ENCODE peak calls at places on chromosomes 2 and 18, in ten cellular contexts. B is MM.1S, Y is GM23338, Z is heart right ventricle, T is B cell, A is neural crest cell, J is AG10803, X is progenitor cell of endocrine pancreas, W is GM12865, O is thyroid gland. R is an unnamed sample.

GRCh38 chr2:86788881-86789686 is 1.6 kb downstream of the CD8A start:
- DNase-seq in Y (peak), X (no peak), T (no peak), B (no peak), A (no peak), Z (peak), W (no peak), O (no peak), J (no peak), R (no peak)

GRCh38 chr2:19127616-19128015 is 230.8 kb downstream of the OSR1 start:
- DNase-seq in T (no peak), Y (no peak), Z (no peak), B (no peak), J (no peak), O (peak), A (no peak), W (no peak), X (no peak), R (no peak)

GRCh38 chr2:209661286-209661685 is 110.3 kb upstream of the UNC80 start:
- DNase-seq in X (no peak), W (no peak), Y (peak), A (peak), T (no peak), O (no peak), B (no peak), J (no peak), Z (no peak), R (no peak)

GRCh38 chr2:219724628-219725027 is 97.2 kb downstream of the SLC4A3 start:
- DNase-seq in B (no peak), A (no peak), T (no peak), X (no peak), Z (no peak), J (peak), O (no peak), Y (no peak), W (no peak), R (no peak)

GRCh38 chr18:69401475-69402218 is 959 bp downstream of the DOK6 start:
- DNase-seq in B (no peak), Z (peak), X (no peak), O (peak), A (no peak), J (peak), Y (peak), T (no peak), W (no peak), R (peak)

GRCh38 chr2:190571666-190572065 is 37.1 kb upstream of the NEMP2 start:
- DNase-seq in Z (no peak), A (peak), X (no peak), T (no peak), J (no peak), W (no peak), O (no peak), Y (no peak), B (no peak), R (no peak)

GRCh38 chr2:217900010-217900779 is 102.6 kb downstream of the TNS1 start:
- DNase-seq in W (no peak), A (no peak), Z (no peak), X (no peak), B (no peak), J (no peak), T (no peak), O (no peak), Y (peak), R (no peak)

GRCh38 chr2:218727502-218728165 is 17.0 kb downstream of the TTLL4 start:
- DNase-seq in B (peak), Z (no peak), J (peak), W (peak), A (no peak), T (no peak), Y (peak), X (no peak), O (no peak), R (no peak)

GRCh38 chr2:127007652-127008051 is 99.3 kb downstream of the BIN1 start:
- DNase-seq in O (no peak), Y (no peak), A (no peak), X (no peak), B (no peak), W (no peak), T (no peak), J (peak), Z (no peak), R (no peak)

GRCh38 chr2:5691659-5692529 is at the start of gene SOX11:
- DNase-seq in W (no peak), T (peak), O (no peak), Z (peak), Y (peak), A (peak), X (peak), J (peak), B (no peak), R (peak)

GRCh38 chr2:87403893-87404175 is 344.1 kb upstream of the PLGLB2 start:
- DNase-seq in A (no peak), Z (no peak), O (no peak), J (no peak), B (no peak), X (no peak), W (no peak), T (no peak), Y (no peak), R (no peak)

GRCh38 chr2:27442282-27442980 is at the start of gene KRTCAP3:
- DNase-seq in Z (peak), Y (peak), B (no peak), T (peak), W (peak), X (peak), O (peak), J (no peak), A (no peak), R (peak)

GRCh38 chr2:150232321-150232720 is 255.1 kb downstream of the RND3 start:
- DNase-seq in J (no peak), A (no peak), O (no peak), Y (no peak), W (no peak), T (no peak), Z (no peak), X (no peak), B (no peak), R (no peak)

GRCh38 chr2:231201475-231201814 is 3.0 kb downstream of the ARMC9 start:
- DNase-seq in Z (no peak), O (no peak), T (no peak), A (no peak), Y (no peak), J (no peak), W (no peak), X (no peak), B (no peak), R (no peak)

GRCh38 chr18:25737710-25738251 is 352.6 kb downstream of the SS18 start:
- DNase-seq in Z (no peak), J (peak), O (no peak), T (no peak), X (no peak), A (no peak), Y (no peak), B (no peak), W (no peak), R (no peak)

DNA sequence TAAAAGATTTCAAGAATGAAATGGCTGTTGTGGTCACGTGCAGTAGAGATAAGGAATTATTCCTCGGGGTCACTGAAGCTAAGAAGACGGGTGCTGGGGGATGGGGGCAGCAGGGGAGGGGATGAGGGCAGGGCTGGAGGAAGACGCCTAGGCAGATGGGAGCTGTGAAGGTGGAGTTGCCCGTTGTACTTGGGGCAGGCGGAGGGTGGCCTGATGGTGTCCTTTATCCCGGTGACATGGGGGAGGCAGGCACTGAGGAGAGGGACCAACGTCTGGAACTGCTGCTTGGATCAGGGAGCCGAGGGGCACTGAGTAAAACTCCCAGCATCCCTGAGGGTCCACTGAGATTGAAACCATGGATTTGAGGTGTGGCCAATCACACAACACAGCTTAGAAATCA is 64.9 kb downstream of the ZCCHC2 start:
- DNase-seq in O (no peak), W (no peak), T (no peak), X (no peak), Y (no peak), Z (no peak), A (no peak), B (no peak), J (no peak), R (no peak)
- TF ChIP-seq CTCF in O (no peak), W (no peak), T (no peak), X (no peak), Y (no peak), Z (no peak), A (no peak), B (no peak), J (no peak), R (no peak)

DNA sequence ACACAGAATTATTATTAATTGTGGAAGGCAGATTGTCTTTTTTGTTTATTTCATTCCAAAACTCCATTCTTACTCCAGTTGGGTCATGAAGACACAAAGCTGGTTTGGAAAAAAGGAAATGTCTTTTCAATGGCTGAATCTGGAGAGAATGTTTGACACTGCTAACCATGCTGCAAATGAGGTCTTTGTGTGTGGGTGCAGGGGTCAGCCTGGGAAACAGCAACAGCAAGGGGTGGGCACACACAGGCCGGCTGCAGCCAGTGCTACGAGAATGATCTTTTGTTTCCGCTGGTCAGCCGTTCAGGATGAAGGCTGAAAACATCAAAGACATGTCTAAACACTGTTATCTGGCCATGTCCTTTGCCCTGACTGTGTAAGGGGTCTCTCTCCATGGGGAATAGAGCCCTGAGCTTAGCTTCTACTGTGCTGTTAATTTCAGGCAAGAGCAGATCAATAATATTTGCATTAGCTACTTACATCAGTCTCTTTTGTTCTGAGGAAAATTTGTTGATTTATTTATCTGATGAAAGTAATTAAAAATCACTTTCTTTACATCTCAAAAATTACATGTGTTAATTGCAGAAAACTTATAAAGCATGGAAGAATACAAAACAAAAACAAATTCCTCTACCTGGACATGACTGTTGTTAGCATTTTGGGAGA is 33.3 kb upstream of the E2F6 start:
- DNase-seq in J (no peak), Y (no peak), O (no peak), T (no peak), B (peak), W (peak), X (peak), Z (no peak), A (peak), R (no peak)
- TF ChIP-seq CTCF in J (no peak), Y (no peak), O (no peak), T (no peak), B (no peak), W (no peak), X (no peak), Z (no peak), A (no peak), R (no peak)

GRCh38 chr2:241132549-241133435 is 16.5 kb downstream of the PASK start:
- DNase-seq in A (no peak), O (no peak), Y (no peak), W (no peak), X (no peak), B (no peak), Z (no peak), T (no peak), J (no peak), R (peak)
- TF ChIP-seq CTCF in A (no peak), O (no peak), Y (no peak), W (no peak), X (no peak), B (no peak), Z (no peak), T (no peak), J (no peak), R (no peak)

GRCh38 chr2:109613922-109614714 is at the start of the genes SEPTIN10 and SOWAHC:
- DNase-seq in B (peak), J (peak), O (peak), W (peak), T (peak), X (peak), Y (peak), Z (peak), A (peak), R (peak)

GRCh38 chr2:109612991-109613921 is 510 bp downstream of the SEPTIN10 start:
- DNase-seq in Y (peak), O (peak), T (no peak), A (no peak), B (peak), J (peak), Z (peak), X (no peak), W (peak), R (no peak)

GRCh38 chr2:109614715-109615636 is 812 bp downstream of the SOWAHC start:
- DNase-seq in Z (peak), X (peak), O (peak), J (no peak), Y (peak), A (peak), B (no peak), W (no peak), T (peak), R (no peak)

GRCh38 chr2:109609352-109610024 is 4.3 kb downstream of the SEPTIN10 start:
- DNase-seq in X (no peak), T (no peak), Z (no peak), W (peak), J (peak), A (no peak), O (no peak), Y (peak), B (peak), R (no peak)

GRCh38 chr2:109611467-109612095 is 2.2 kb downstream of the SEPTIN10 start:
- DNase-seq in T (no peak), B (peak), A (no peak), Z (no peak), W (peak), O (no peak), X (no peak), Y (no peak), J (peak), R (no peak)
- TF ChIP-seq CTCF in T (no peak), B (peak), A (no peak), Z (no peak), W (peak), O (no peak), X (no peak), Y (peak), J (no peak), R (no peak)

GRCh38 chr2:130740671-130741070 is 11.8 kb downstream of the GPR148 start:
- DNase-seq in T (no peak), X (no peak), Z (no peak), B (no peak), A (no peak), O (no peak), Y (peak), W (no peak), J (no peak), R (no peak)
- TF ChIP-seq CTCF in T (no peak), X (no peak), Z (no peak), B (no peak), A (no peak), O (no peak), Y (no peak), W (no peak), J (no peak), R (no peak)

GRCh38 chr18:23054553-23054952 is 80.7 kb upstream of the CABLES1 start:
- DNase-seq in T (no peak), Z (no peak), B (no peak), Y (no peak), O (no peak), W (no peak), A (no peak), J (no peak), X (no peak), R (no peak)

GRCh38 chr18:23057096-23057495 is 78.2 kb upstream of the CABLES1 start:
- DNase-seq in W (no peak), T (no peak), B (no peak), A (no peak), O (no peak), Z (no peak), Y (no peak), X (no peak), J (no peak), R (no peak)

GRCh38 chr18:23056315-23056714 is 79.0 kb upstream of the CABLES1 start:
- DNase-seq in Y (no peak), B (no peak), X (no peak), W (no peak), A (no peak), T (no peak), J (no peak), O (no peak), Z (no peak), R (no peak)

GRCh38 chr18:23049698-23050373 is 85.4 kb upstream of the CABLES1 start:
- DNase-seq in O (no peak), T (no peak), A (no peak), W (no peak), X (no peak), Z (no peak), B (no peak), J (no peak), Y (no peak), R (no peak)

DNA sequence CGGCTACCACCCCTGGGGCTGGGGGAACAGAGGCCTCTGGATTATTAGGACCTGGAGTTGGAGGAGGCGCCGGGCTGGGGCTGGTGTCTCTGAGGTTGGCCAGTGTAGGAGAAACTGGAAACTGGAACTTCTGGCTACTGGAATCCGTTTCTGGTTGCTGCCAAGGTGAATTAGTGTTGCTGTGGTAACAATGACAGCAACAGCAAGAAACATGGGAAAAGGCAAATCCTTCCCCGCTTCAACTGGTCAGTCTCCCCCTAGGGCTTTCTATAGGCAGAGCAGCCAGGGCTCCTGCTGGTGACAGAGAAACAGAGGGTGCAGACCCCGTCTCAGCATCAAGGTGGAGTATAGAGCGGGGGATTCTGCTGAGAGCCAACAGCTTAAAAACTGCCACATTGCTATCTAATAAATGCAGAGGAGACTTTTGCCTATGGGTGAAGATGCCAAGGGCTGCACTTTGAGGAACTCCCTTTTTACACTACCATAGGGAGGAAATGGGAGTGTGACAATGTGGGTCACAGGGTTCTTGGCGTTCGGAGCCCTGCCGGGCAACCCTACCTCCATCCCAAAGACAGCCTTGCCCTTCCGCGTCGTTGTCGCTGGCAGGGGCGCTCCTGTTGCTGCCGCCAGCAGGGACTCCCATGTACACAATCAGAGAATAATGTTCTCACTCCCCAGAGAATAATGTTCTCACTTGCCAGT is 81.4 kb upstream of the CABLES1 start:
- DNase-seq in T (no peak), X (peak), O (no peak), J (peak), B (no peak), A (peak), Z (no peak), W (no peak), Y (peak), R (no peak)
- TF ChIP-seq CTCF in T (no peak), X (peak), O (no peak), J (peak), B (no peak), A (peak), Z (no peak), W (no peak), Y (peak), R (no peak)

GRCh38 chr18:48336332-48336731 is 72.9 kb downstream of the ZBTB7C start:
- DNase-seq in Y (no peak), B (no peak), X (no peak), J (no peak), Z (no peak), T (no peak), W (no peak), O (peak), A (no peak), R (no peak)
- TF ChIP-seq CTCF in Y (no peak), B (no peak), X (peak), J (no peak), Z (no peak), T (no peak), W (no peak), O (no peak), A (no peak), R (no peak)

GRCh38 chr2:119489232-119489952 is 34.9 kb downstream of the SCTR start:
- DNase-seq in T (no peak), O (no peak), Z (no peak), X (no peak), A (no peak), W (no peak), J (no peak), B (no peak), Y (no peak), R (no peak)
- TF ChIP-seq CTCF in T (no peak), O (no peak), Z (no peak), X (no peak), A (no peak), W (no peak), J (no peak), B (no peak), Y (no peak), R (no peak)

GRCh38 chr18:47595816-47596501 is 334.5 kb downstream of the SMAD2 start:
- DNase-seq in A (no peak), J (no peak), X (no peak), W (peak), B (no peak), Z (no peak), Y (peak), T (peak), O (peak), R (peak)
- TF ChIP-seq CTCF in A (peak), J (peak), X (peak), W (peak), B (peak), Z (no peak), Y (peak), T (peak), O (no peak), R (peak)

GRCh38 chr2:226552571-226553285 is 246.9 kb downstream of the IRS1 start:
- DNase-seq in T (no peak), J (no peak), Y (no peak), Z (no peak), B (no peak), X (no peak), W (no peak), O (no peak), A (no peak), R (no peak)
- TF ChIP-seq CTCF in T (no peak), J (no peak), Y (no peak), Z (no peak), B (no peak), X (no peak), W (no peak), O (no peak), A (no peak), R (no peak)

R was measured in GM20000.